ENCODE peak calls at places on chromosomes 3 and 15, in four cellular contexts. P, R, A and J are unnamed samples.

GRCh38 chr3:54999159-54999558 is 71.3 kb upstream of the LRTM1 start:
- DNase-seq in P (peak), A (no peak), R (peak), J (no peak)

GRCh38 chr3:123632161-123632655 is 47.4 kb upstream of the HACD2 start:
- DNase-seq in P (no peak), A (no peak), R (no peak), J (no peak)

GRCh38 chr3:15875016-15875689 is 77.4 kb upstream of the ANKRD28 start:
- DNase-seq in P (peak), A (no peak), R (no peak), J (no peak)

GRCh38 chr15:52912172-52912571 is 122.0 kb upstream of the ONECUT1 start:
- DNase-seq in R (no peak), A (no peak), P (no peak), J (no peak)

GRCh38 chr3:112629425-112629824 is 11.5 kb downstream of the CCDC80 start:
- DNase-seq in R (no peak), P (peak), A (no peak), J (peak)

GRCh38 chr3:75171632-75172230 is 492.4 kb upstream of the FRG2C start:
- DNase-seq in R (no peak), P (peak), A (no peak), J (no peak)

GRCh38 chr15:39298563-39298962 is 282.3 kb upstream of the THBS1 start:
- DNase-seq in P (no peak), A (no peak), R (no peak), J (no peak)

GRCh38 chr3:123941150-123941941 is 19.7 kb downstream of the CCDC14 start:
- DNase-seq in A (no peak), R (no peak), P (no peak), J (no peak)

GRCh38 chr3:164416491-164417222 is 661.6 kb downstream of the SI start:
- DNase-seq in R (no peak), P (peak), A (no peak), J (no peak)

GRCh38 chr3:25557641-25558040 is 107.1 kb downstream of the TOP2B start:
- DNase-seq in R (no peak), P (no peak), A (no peak), J (no peak)

GRCh38 chr15:89088605-89089315 is 504 bp downstream of the ABHD2 start:
- DNase-seq in A (no peak), R (peak), P (no peak), J (no peak)

GRCh38 chr15:70703483-70703882 is 59.9 kb downstream of the UACA start:
- DNase-seq in R (no peak), A (no peak), P (no peak), J (no peak)

GRCh38 chr3:103803787-103804186 is 1369.0 kb downstream of the ZPLD1 start:
- DNase-seq in R (no peak), A (no peak), P (no peak), J (no peak)

GRCh38 chr15:71146597-71146996 is 31.3 kb downstream of the THSD4 start:
- DNase-seq in A (no peak), R (no peak), P (no peak), J (no peak)

GRCh38 chr3:138945646-138946553 is 1.0 kb downstream of the FOXL2 start:
- DNase-seq in A (peak), R (peak), P (no peak), J (peak)

GRCh38 chr3:42654331-42655201 is 1.1 kb downstream of the ZBTB47 start:
- DNase-seq in P (no peak), A (peak), R (peak), J (peak)

GRCh38 chr3:108036984-108037741 is 53.7 kb downstream of the CD47 start:
- DNase-seq in R (no peak), P (peak), A (no peak), J (no peak)

GRCh38 chr3:10666621-10667020 is 149.4 kb upstream of the SLC6A11 start:
- DNase-seq in R (no peak), P (no peak), A (no peak), J (peak)

GRCh38 chr15:34358367-34358766 is 8.6 kb downstream of the LPCAT4 start:
- DNase-seq in R (no peak), P (no peak), A (no peak), J (no peak)

GRCh38 chr15:101437209-101437608 is 52.3 kb downstream of the PCSK6 start:
- DNase-seq in R (no peak), P (no peak), A (no peak), J (peak)

GRCh38 chr15:57560976-57561711 is 30.6 kb upstream of the MYZAP start:
- DNase-seq in A (peak), P (peak), R (peak), J (no peak)

GRCh38 chr3:184641430-184641829 is 70.4 kb downstream of the MAGEF1 start:
- DNase-seq in R (no peak), P (no peak), A (no peak), J (no peak)

GRCh38 chr15:27028836-27029482 is 58.0 kb downstream of the GABRG3 start:
- DNase-seq in P (no peak), R (no peak), A (no peak), J (peak)

GRCh38 chr3:132870596-132870995 is 148.4 kb upstream of the NPHP3 start:
- DNase-seq in P (no peak), A (no peak), R (peak), J (no peak)

GRCh38 chr15:71128939-71129562 is 13.8 kb downstream of the THSD4 start:
- DNase-seq in A (no peak), R (no peak), P (no peak), J (no peak)

GRCh38 chr15:99076555-99077308 is 28.1 kb upstream of the SYNM start:
- DNase-seq in R (peak), P (peak), A (peak), J (peak)

GRCh38 chr3:126157083-126157768 is 23.2 kb downstream of the ALDH1L1 start:
- DNase-seq in R (no peak), A (no peak), P (no peak), J (no peak)

GRCh38 chr3:136925425-136926190 is 32.2 kb upstream of the IL20RB start:
- DNase-seq in P (no peak), A (no peak), R (no peak), J (no peak)

GRCh38 chr15:45795487-45796069 is 160.7 kb downstream of the SQOR start:
- DNase-seq in A (no peak), P (no peak), R (peak), J (no peak)

GRCh38 chr3:134086616-134087015 is 56.9 kb upstream of the SLCO2A1 start:
- DNase-seq in P (no peak), R (no peak), A (no peak), J (no peak)

GRCh38 chr3:44398853-44399252 is 60.3 kb downstream of the TCAIM start:
- DNase-seq in P (no peak), A (no peak), R (no peak), J (no peak)